ENCODE peak calls at places on chromosomes 11 and 22, in five cellular contexts. One of them, this sample, is unnamed.

GRCh38 chr11:95111923-95112540 is 22.4 kb downstream of the ENDOD1 start:
- DNase-seq in GM13976: no peak
- DNase-seq in fibroblast of mammary gland: no peak
- DNase-seq in A549: no peak
- DNase-seq in MV-4-11: no peak
- DNase-seq in this sample: no peak

GRCh38 chr11:59802639-59803176 is 7.9 kb downstream of the MRPL16 start:
- DNase-seq in fibroblast of mammary gland: peak; percentile 68
- DNase-seq in GM13976: peak; percentile 43
- DNase-seq in A549: no peak
- DNase-seq in MV-4-11: peak; percentile 61
- DNase-seq in this sample: peak; percentile 36

GRCh38 chr11:128318856-128319474 is 268.4 kb downstream of the ETS1 start:
- DNase-seq in A549: no peak
- DNase-seq in MV-4-11: no peak
- DNase-seq in GM13976: peak; percentile 63
- DNase-seq in fibroblast of mammary gland: no peak
- DNase-seq in this sample: no peak

GRCh38 chr11:113281052-113281725 is 33.2 kb upstream of the TTC12 start:
- DNase-seq in MV-4-11: no peak
- DNase-seq in fibroblast of mammary gland: no peak
- DNase-seq in GM13976: no peak
- DNase-seq in A549: no peak
- DNase-seq in this sample: no peak

GRCh38 chr11:19574916-19575315 is 137.7 kb upstream of the NAV2 start:
- DNase-seq in GM13976: no peak
- DNase-seq in fibroblast of mammary gland: no peak
- DNase-seq in MV-4-11: no peak
- DNase-seq in A549: no peak
- DNase-seq in this sample: no peak

GRCh38 chr11:79971255-79971654 is 530.4 kb upstream of the TENM4 start:
- DNase-seq in MV-4-11: no peak
- DNase-seq in GM13976: no peak
- DNase-seq in A549: no peak
- DNase-seq in fibroblast of mammary gland: no peak
- DNase-seq in this sample: no peak

GRCh38 chr22:39349967-39350802 is at the start of gene SYNGR1:
- DNase-seq in GM13976: no peak
- DNase-seq in fibroblast of mammary gland: no peak
- DNase-seq in A549: no peak
- DNase-seq in MV-4-11: no peak
- DNase-seq in this sample: no peak

GRCh38 chr11:124069429-124070401 is 28.6 kb upstream of the OR10G7 start:
- DNase-seq in A549: no peak
- DNase-seq in fibroblast of mammary gland: peak; percentile 62
- DNase-seq in GM13976: no peak
- DNase-seq in MV-4-11: peak; percentile 75
- DNase-seq in this sample: peak; percentile 28